ENCODE peak calls at places on chromosomes 6 and 20, in eight cellular contexts. T is upper lobe of left lung; B is lower lobe of right lung; C is endodermal cell; R is adipocyte; H is stomach; Q is CD8-positive, alpha-beta memory T cell; K is heart left ventricle. G is an unnamed sample.

GRCh38 chr6:111870054-111870750 is 3.0 kb downstream of the FYN start:
- DNase-seq in R (no peak), B (no peak), K (no peak), Q (no peak), H (no peak), C (no peak), T (no peak), G (no peak)

GRCh38 chr6:51986864-51987263 is 100.5 kb downstream of the PKHD1 start:
- DNase-seq in H (no peak), T (no peak), Q (no peak), C (no peak), R (no peak), B (no peak), K (no peak), G (no peak)

GRCh38 chr6:152201134-152201533 is 393.7 kb downstream of the ESR1 start:
- DNase-seq in C (no peak), R (no peak), T (no peak), Q (no peak), B (no peak), K (no peak), H (no peak), G (no peak)

GRCh38 chr6:30841644-30842504 is 42.4 kb upstream of the DDR1 start:
- DNase-seq in H (peak; percentile 46), Q (no peak), B (no peak), R (no peak), C (no peak), T (no peak), K (no peak), G (no peak)

GRCh38 chr20:35385733-35386132 is 26.0 kb downstream of the UQCC1 start:
- DNase-seq in H (no peak), C (no peak), R (no peak), B (no peak), T (no peak), Q (no peak), K (no peak), G (no peak)

GRCh38 chr20:10731190-10731955 is 57.6 kb upstream of the JAG1 start:
- DNase-seq in B (no peak), H (no peak), K (peak; percentile 27), C (no peak), Q (no peak), T (no peak), R (peak; percentile 12), G (no peak)

GRCh38 chr6:116945809-116946208 is 68.8 kb downstream of the RFX6 start:
- DNase-seq in Q (no peak), H (no peak), C (no peak), B (no peak), R (no peak), K (no peak), T (no peak), G (no peak)

GRCh38 chr6:17088091-17088611 is 13.7 kb upstream of the STMND1 start:
- DNase-seq in H (no peak), C (no peak), T (no peak), K (no peak), R (no peak), B (no peak), Q (no peak), G (no peak)

GRCh38 chr6:167329014-167329413 is 4.1 kb downstream of the TTLL2 start:
- DNase-seq in R (no peak), T (no peak), C (peak; percentile 54), B (no peak), H (no peak), Q (no peak), K (no peak), G (no peak)

GRCh38 chr6:155378284-155378683 is 64.0 kb upstream of the TFB1M start:
- DNase-seq in T (no peak), Q (no peak), K (no peak), C (no peak), H (no peak), R (no peak), B (no peak), G (no peak)

GRCh38 chr20:31390490-31390889 is at the start of gene DEFB119:
- DNase-seq in T (no peak), Q (no peak), C (no peak), R (no peak), H (no peak), K (no peak), B (no peak), G (no peak)
- H3K9me3 ChIP-seq in T (no peaks in the 10 kb centered on the region), Q (no peaks in the 10 kb centered on the region), C (peaks cover 68% of the 10 kb centered on the region), R (no peaks in the 10 kb centered on the region), H (no peaks in the 10 kb centered on the region), K (no peaks in the 10 kb centered on the region), B (no peaks in the 10 kb centered on the region), G (no peaks in the 10 kb centered on the region)

GRCh38 chr6:14466278-14466677 is 348.7 kb downstream of the CD83 start:
- DNase-seq in B (no peak), T (no peak), R (peak; percentile 45), H (no peak), Q (no peak), K (no peak), C (no peak), G (no peak)
- H3K9me3 ChIP-seq in B (no peaks in the 10 kb centered on the region), T (no peaks in the 10 kb centered on the region), R (peaks cover 9% of the 10 kb centered on the region), H (no peaks in the 10 kb centered on the region), Q (no peaks in the 10 kb centered on the region), K (no peaks in the 10 kb centered on the region), C (peaks cover 55% of the 10 kb centered on the region), G (no peaks in the 10 kb centered on the region)

GRCh38 chr20:56091635-56092180 is 86.4 kb upstream of the CBLN4 start:
- DNase-seq in B (no peak), T (no peak), R (no peak), H (no peak), K (no peak), C (no peak), Q (no peak), G (no peak)
- H3K9me3 ChIP-seq in B (no peaks in the 10 kb centered on the region), T (no peaks in the 10 kb centered on the region), R (peaks cover 8% of the 10 kb centered on the region), H (no peaks in the 10 kb centered on the region), K (no peaks in the 10 kb centered on the region), C (peaks cover 88% of the 10 kb centered on the region), Q (no peaks in the 10 kb centered on the region), G (peaks cover 2% of the 10 kb centered on the region)

DNA sequence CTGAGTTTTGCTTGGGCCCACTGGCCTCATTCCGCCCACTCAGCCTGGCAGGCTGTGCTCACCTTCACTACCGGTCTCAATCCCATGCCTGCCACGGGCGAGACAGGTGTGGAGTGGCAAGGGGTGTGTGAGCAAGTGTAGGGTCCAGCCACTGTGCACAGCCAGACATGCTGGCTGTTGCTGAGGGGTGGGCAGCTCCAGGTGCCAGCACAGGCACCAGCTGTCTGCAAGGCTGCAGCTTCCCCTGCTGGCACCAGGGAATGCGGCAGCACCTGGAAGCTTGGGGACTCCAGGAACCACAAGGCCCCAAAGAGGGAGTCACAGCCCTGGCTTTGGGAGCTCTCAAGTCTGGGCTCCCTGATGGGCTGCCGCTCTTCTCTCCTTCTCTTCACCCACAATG is 372.7 kb downstream of the CBLN4 start:
- DNase-seq in R (no peak), Q (no peak), K (no peak), C (peak; percentile 78), H (no peak), T (no peak), B (no peak), G (no peak)
- H3K9me3 ChIP-seq in R (no peaks in the 10 kb centered on the region), Q (no peaks in the 10 kb centered on the region), K (no peaks in the 10 kb centered on the region), C (peaks cover 9% of the 10 kb centered on the region), H (no peaks in the 10 kb centered on the region), T (no peaks in the 10 kb centered on the region), B (no peaks in the 10 kb centered on the region), G (no peaks in the 10 kb centered on the region)

DNA sequence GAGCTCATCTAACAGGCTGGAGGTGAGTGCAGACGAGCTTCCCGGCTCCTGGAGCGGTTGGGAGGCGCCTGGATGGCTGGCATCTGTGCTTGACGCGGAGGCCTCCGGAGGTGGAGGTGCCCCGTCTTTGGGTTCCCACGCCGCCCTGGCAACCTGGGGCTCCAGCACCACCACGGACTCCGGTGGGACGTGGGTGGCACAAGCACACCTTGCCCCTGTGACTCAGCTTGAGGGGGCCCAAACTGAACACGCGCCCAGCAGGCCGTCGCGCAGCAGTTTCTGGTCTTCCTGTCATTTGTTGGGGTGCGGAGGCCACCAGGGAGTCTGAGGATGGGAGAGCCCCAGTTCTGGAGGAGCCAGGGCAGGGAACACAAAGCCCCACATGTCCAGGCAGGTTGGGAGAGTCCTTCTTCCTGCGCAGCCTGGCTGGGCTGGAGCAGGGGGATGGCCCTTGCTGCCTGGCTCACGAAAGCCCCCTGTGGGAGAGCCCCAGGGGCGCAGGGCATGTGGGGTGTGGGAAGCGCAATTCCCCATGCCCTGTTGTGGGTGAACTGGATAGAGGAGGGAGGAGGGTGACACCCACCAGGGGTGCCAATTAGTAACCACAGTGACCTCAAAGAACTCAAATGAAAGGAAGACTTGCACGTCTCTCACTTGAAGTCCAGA is 1378.6 kb upstream of the DEFB115 start:
- DNase-seq in B (peak; percentile 53), T (no peak), H (peak; percentile 26), Q (peak; percentile 7), C (peak; percentile 45), K (peak; percentile 23), R (no peak), G (no peak)
- H3K9me3 ChIP-seq in B (peaks cover 8% of the 10 kb centered on the region), T (no peaks in the 10 kb centered on the region), H (peaks cover 15% of the 10 kb centered on the region), Q (peaks cover 5% of the 10 kb centered on the region), C (peaks cover 59% of the 10 kb centered on the region), K (no peaks in the 10 kb centered on the region), R (peaks cover 12% of the 10 kb centered on the region), G (no peaks in the 10 kb centered on the region)

GRCh38 chr20:3123542-3123941 is 36.1 kb downstream of the FASTKD5 start:
- DNase-seq in C (no peak), B (no peak), K (no peak), T (no peak), Q (no peak), R (no peak), H (no peak), G (no peak)
- H3K9me3 ChIP-seq in C (peaks cover 48% of the 10 kb centered on the region), B (no peaks in the 10 kb centered on the region), K (no peaks in the 10 kb centered on the region), T (no peaks in the 10 kb centered on the region), Q (no peaks in the 10 kb centered on the region), R (no peaks in the 10 kb centered on the region), H (no peaks in the 10 kb centered on the region), G (no peaks in the 10 kb centered on the region)

DNA sequence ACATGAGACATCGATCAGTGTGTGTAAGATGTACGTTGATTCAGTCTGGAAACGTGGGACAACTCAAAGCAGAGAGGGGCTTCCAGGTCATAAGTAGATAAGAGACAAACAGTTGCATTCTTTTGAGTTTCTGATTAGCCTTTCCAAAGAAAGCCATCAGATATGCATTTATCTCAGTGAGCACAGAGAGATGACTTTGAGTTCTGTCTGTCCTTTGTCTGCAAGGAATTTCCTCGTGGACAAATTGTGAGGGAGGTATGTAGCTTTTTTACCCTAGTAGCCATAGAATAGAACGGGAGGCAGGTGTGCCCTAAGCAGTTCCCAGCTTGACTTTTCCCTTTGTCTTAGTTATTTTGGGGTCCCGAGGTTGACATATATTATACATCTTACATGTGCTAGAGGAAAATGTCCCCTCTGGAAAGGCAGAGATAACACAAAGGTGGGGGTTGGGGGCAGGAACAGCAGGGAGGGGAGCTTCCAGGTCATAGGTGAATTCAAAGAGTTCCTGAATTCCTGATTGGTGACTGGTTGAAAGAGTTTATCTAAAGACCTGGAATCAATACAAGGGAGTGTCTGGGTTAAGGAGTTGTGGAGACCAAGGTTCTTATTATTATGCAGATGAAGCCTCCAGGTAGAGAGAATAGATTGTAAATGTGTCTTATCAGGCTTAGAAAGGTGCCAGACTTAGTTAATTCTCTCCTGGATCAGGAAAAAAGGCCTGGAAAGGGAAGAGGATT is 237.0 kb downstream of the NFATC2 start:
- DNase-seq in R (no peak), B (no peak), C (peak; percentile 92), H (no peak), Q (no peak), T (no peak), K (no peak), G (no peak)
- H3K9me3 ChIP-seq in R (peaks cover 17% of the 10 kb centered on the region), B (no peaks in the 10 kb centered on the region), C (peaks cover 52% of the 10 kb centered on the region), H (no peaks in the 10 kb centered on the region), Q (no peaks in the 10 kb centered on the region), T (no peaks in the 10 kb centered on the region), K (no peaks in the 10 kb centered on the region), G (no peaks in the 10 kb centered on the region)

GRCh38 chr6:22476811-22477210 is 92.6 kb upstream of the HDGFL1 start:
- DNase-seq in H (no peak), T (no peak), B (no peak), R (no peak), C (no peak), Q (no peak), K (no peak), G (no peak)
- H3K9me3 ChIP-seq in H (no peaks in the 10 kb centered on the region), T (no peaks in the 10 kb centered on the region), B (no peaks in the 10 kb centered on the region), R (no peaks in the 10 kb centered on the region), C (no peaks in the 10 kb centered on the region), Q (no peaks in the 10 kb centered on the region), K (no peaks in the 10 kb centered on the region), G (no peaks in the 10 kb centered on the region)